ENCODE peak calls at places on chromosomes 11 and 22, in four cellular contexts. M, Q, U and Z are unnamed samples.

GRCh38 chr11:33594188-33594587 is 106.4 kb downstream of the C11orf91 start:
- DNase-seq in M (no peak), Q (no peak), U (no peak), Z (no peak)

GRCh38 chr22:36856792-36857135 is 4.0 kb upstream of the NCF4 start:
- DNase-seq in M (no peak), Q (no peak), U (no peak), Z (no peak)

GRCh38 chr22:44801476-44801875 is 49.1 kb downstream of the ARHGAP8 start:
- DNase-seq in M (no peak), Q (no peak), U (no peak), Z (no peak)

GRCh38 chr11:134282121-134283045 is 6.2 kb downstream of the GLB1L3 start:
- DNase-seq in M (no peak), Q (no peak), U (no peak), Z (no peak)

GRCh38 chr22:23820748-23821211 is 18.0 kb downstream of the DERL3 start:
- DNase-seq in M (no peak), Q (peak; percentile 21), U (no peak), Z (no peak)

GRCh38 chr11:35011389-35011788 is 95.0 kb downstream of the PDHX start:
- DNase-seq in M (no peak), Q (no peak), U (no peak), Z (no peak)

GRCh38 chr11:97454988-97455387 is 1065.2 kb downstream of the JRKL start:
- DNase-seq in M (no peak), Q (no peak), U (no peak), Z (peak; percentile 50)

GRCh38 chr11:57868491-57868890 is 106.9 kb downstream of the CTNND1 start:
- DNase-seq in M (no peak), Q (no peak), U (no peak), Z (no peak)

GRCh38 chr11:79971255-79971654 is 530.4 kb upstream of the TENM4 start:
- DNase-seq in M (no peak), Q (no peak), U (no peak), Z (no peak)

GRCh38 chr11:61554172-61554988 is 26.5 kb downstream of the SYT7 start:
- DNase-seq in M (no peak), Q (peak; percentile 19), U (no peak), Z (no peak)

GRCh38 chr11:61956191-61957027 is 6.3 kb downstream of the BEST1 start:
- DNase-seq in M (no peak), Q (no peak), U (no peak), Z (no peak)

GRCh38 chr11:114147389-114148382 is 88.2 kb downstream of the ZBTB16 start:
- DNase-seq in M (no peak), Q (no peak), U (no peak), Z (no peak)

GRCh38 chr11:123478352-123478986 is 48.4 kb downstream of the GRAMD1B start:
- DNase-seq in M (peak; percentile 52), Q (peak; percentile 40), U (no peak), Z (peak; percentile 82)

GRCh38 chr11:112805658-112806057 is 155.6 kb upstream of the NCAM1 start:
- DNase-seq in M (no peak), Q (no peak), U (no peak), Z (no peak)

GRCh38 chr22:43828711-43829447 is 16.8 kb upstream of the EFCAB6 start:
- DNase-seq in M (peak; percentile 16), Q (no peak), U (no peak), Z (peak; percentile 48)

GRCh38 chr22:32204211-32204855 is 540 bp downstream of the RFPL2 start:
- DNase-seq in M (peak; percentile 62), Q (peak; percentile 30), U (no peak), Z (peak; percentile 56)

GRCh38 chr11:117833401-117833891 is 8.9 kb upstream of the FXYD2 start:
- DNase-seq in M (no peak), Q (no peak), U (no peak), Z (peak; percentile 87)

GRCh38 chr22:20117656-20118571 is 888 bp upstream of the TRMT2A start:
- DNase-seq in M (no peak), Q (peak; percentile 92), U (no peak), Z (peak; percentile 56)

GRCh38 chr11:79637219-79637618 is 196.4 kb upstream of the TENM4 start:
- DNase-seq in M (no peak), Q (no peak), U (no peak), Z (no peak)

GRCh38 chr11:12397953-12398352 is 20.6 kb downstream of the PARVA start:
- DNase-seq in M (no peak), Q (no peak), U (no peak), Z (peak; percentile 40)

GRCh38 chr11:58832246-58832645 is 12.3 kb downstream of the GLYATL2 start:
- DNase-seq in M (no peak), Q (no peak), U (no peak), Z (peak; percentile 45)